ENCODE peak calls at places on chromosomes 7 and 10, in five cellular contexts. C is suprapubic skin, P is tibial nerve, D is sigmoid colon, H is SK-N-SH. Z is an unnamed sample.

GRCh38 chr7:82044497-82045080 is 274.7 kb upstream of the HGF start:
- DNase-seq in C (no peak), P (no peak), D (no peak), H (peak; percentile 16), Z (peak; percentile 66)

GRCh38 chr10:125377368-125377767 is 217.0 kb upstream of the CTBP2 start:
- DNase-seq in C (no peak), P (no peak), D (no peak), H (no peak), Z (no peak)

GRCh38 chr7:150755473-150756099 is 18.4 kb downstream of the GIMAP5 start:
- DNase-seq in C (no peak), P (no peak), D (no peak), H (no peak), Z (no peak)

GRCh38 chr7:47337531-47337930 is 244.4 kb downstream of the TNS3 start:
- DNase-seq in C (peak; percentile 12), P (no peak), D (no peak), H (no peak), Z (no peak)

GRCh38 chr7:1767524-1767923 is 97.4 kb downstream of the ELFN1 start:
- DNase-seq in C (no peak), P (no peak), D (no peak), H (peak; percentile 68), Z (no peak)

GRCh38 chr10:71675295-71675970 is 44.1 kb downstream of the C10orf105 start:
- DNase-seq in C (no peak), P (no peak), D (no peak), H (no peak), Z (no peak)

GRCh38 chr7:15461576-15461975 is 100.2 kb downstream of the AGMO start:
- DNase-seq in C (no peak), P (no peak), D (no peak), H (no peak), Z (no peak)

GRCh38 chr10:84762754-84763394 is 434.5 kb downstream of the CCSER2 start:
- DNase-seq in C (no peak), P (no peak), D (no peak), H (no peak), Z (no peak)

GRCh38 chr10:69636626-69637550 is 6.8 kb downstream of the FAM241B start:
- DNase-seq in C (peak; percentile 69), P (no peak), D (no peak), H (no peak), Z (peak; percentile 35)

GRCh38 chr10:80168679-80169380 is 36.3 kb downstream of the PLAC9 start:
- DNase-seq in C (no peak), P (no peak), D (peak; percentile 69), H (no peak), Z (no peak)

GRCh38 chr7:119868387-119868786 is 404.6 kb upstream of the KCND2 start:
- DNase-seq in C (no peak), P (no peak), D (no peak), H (no peak), Z (no peak)

GRCh38 chr10:45008524-45009161 is 7.9 kb downstream of the ZNF22 start:
- DNase-seq in C (no peak), P (no peak), D (peak; percentile 64), H (peak; percentile 57), Z (peak; percentile 86)

GRCh38 chr10:77041636-77042258 is 595.9 kb downstream of the KCNMA1 start:
- DNase-seq in C (no peak), P (no peak), D (no peak), H (peak; percentile 61), Z (no peak)

GRCh38 chr7:113562242-113562641 is 356.6 kb downstream of the PPP1R3A start:
- DNase-seq in C (no peak), P (no peak), D (no peak), H (no peak), Z (no peak)

GRCh38 chr7:55568613-55569268 is 3.6 kb downstream of the VOPP1 start:
- DNase-seq in C (no peak), P (no peak), D (no peak), H (peak; percentile 82), Z (no peak)

GRCh38 chr10:35572583-35572982 is 32.6 kb upstream of the GJD4 start:
- DNase-seq in C (no peak), P (no peak), D (no peak), H (no peak), Z (no peak)

GRCh38 chr7:49638166-49638565 is 135.3 kb upstream of the VWC2 start:
- DNase-seq in C (no peak), P (no peak), D (no peak), H (no peak), Z (no peak)

GRCh38 chr10:86700851-86701617 is 32.7 kb downstream of the LDB3 start:
- DNase-seq in C (no peak), P (no peak), D (no peak), H (no peak), Z (no peak)

DNA sequence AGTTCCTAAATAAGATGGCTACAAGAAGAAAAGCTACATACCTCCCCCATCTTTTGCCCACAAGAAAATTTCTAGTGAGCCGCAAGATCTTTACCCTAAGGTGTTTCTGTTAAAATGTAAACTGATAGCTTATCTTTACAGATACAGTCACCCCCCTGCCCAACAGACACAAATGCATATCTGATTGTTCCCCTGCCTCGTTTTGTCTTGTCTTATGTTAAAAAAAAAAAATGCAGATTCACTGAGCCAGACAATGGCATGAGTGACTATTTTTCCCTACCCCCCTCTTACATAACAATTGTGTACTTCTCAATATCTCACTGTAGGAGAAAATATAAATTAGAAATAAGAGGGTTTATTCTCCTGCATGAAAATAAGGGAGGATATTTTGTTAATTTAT is 8.5 kb downstream of the ZNF138 start:
- DNase-seq in C (no peak), P (no peak), D (no peak), H (no peak), Z (no peak)
- H3K27ac ChIP-seq in C (no peak overlapping the region), P (no peak overlapping the region), D (no peak overlapping the region), H (no peak overlapping the region), Z (no peak overlapping the region)

DNA sequence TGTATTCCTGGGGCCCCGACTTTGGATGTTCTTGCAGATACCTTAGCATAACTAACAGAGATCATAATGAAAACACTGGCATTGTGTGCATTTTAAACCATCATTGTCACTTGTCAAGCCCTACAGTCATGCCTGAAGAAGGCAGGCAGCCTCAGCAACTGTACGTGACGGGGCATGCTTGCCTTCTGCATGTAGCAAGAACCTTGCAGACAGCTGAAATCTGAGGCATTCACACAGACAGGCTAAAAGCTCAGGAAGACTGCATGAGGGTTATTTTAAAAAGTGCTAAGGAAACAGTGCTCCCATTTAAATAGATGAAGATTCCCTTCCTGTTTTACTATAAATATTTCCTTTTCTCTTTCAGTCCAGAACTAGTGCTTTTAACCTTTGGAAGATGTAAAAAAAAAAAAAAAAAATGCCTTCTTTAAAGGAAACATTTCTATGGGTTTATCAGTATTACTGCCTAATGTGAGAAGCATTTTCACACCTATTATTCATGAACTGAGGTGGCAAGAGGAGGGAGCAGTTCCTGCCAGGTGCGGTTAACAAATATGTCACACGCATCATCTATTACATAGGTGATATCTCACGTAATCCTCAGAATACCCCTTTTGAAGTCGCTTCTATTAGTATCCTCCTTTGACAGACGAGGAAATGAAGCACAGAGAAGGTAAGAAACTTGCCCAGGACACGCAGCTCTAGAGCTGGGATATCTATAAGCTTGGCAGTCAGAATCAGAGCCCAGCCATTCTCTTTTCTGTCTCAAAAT is 88.1 kb downstream of the PRKCQ start:
- DNase-seq in C (no peak), P (no peak), D (no peak), H (no peak), Z (no peak)
- TF ChIP-seq EP300 in C (no peak), P (no peak), D (no peak), H (no peak), Z (no peak)

DNA sequence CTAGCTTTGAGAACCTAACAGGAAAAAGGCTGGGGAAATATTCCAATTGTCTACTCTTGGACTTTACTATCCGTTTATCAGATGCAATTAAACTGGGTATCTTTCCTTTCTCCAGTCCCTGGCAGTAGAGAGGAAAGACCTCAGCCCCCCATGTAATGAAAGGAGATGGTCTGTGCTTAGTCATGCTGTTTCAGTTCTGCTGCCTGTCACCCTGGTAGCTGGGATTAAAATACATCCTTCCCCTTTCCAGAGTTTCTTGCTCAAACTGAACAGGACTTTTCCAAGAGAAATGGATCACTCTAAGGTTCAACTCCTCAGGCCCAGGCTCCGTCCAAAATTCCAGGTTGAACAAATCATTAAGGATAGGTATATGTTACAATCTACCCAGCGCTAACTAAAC is 202.9 kb downstream of the PTEN start:
- DNase-seq in C (no peak), P (no peak), D (no peak), H (no peak), Z (no peak)
- H3K27ac ChIP-seq in C (peak overlapping the region; percentile 31), P (no peak overlapping the region), D (no peak overlapping the region), H (no peak overlapping the region), Z (no peak overlapping the region)

DNA sequence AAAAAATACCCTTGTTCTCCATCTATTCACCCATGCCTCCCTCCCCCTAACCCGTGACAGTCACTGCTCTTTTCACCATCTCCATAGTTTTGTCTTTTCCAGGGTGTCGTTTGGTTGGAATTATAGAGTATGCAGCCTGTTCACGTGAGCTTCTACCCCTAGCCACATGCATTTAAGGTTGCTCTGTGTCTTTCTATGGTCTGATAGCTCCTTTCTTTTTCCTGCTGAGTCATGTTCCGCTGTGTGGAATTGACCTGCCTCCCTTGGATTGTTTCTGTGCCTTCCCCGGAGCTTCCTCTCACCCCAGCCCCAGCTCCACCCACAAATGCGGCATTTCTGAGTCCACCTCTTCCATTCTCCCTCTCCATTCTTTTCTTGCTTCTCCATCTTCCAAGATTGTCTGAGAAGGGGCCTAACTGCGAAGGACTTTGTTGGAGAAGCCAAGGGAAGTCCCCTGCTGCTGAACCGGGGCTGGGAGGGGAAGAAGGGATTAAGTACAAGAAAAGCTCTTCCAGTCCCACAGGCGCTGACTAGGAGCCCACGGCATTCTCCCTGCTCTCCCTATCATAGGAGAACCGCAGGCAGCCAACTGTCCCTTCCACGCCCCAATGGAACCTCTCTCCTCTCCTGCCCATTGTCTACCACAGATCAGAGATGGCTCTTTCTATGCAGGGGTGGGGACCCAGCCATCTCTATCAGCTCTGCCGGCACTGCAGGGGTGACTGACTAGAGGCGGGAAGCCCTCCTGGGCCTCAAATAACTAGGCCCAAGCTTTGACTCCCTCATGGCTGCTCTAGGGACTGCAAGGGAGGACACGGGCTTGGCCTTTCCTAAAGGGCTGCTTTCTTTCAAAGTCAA is 87.5 kb upstream of the ANLN start:
- DNase-seq in C (peak; percentile 45), P (no peak), D (no peak), H (no peak), Z (no peak)
- TF ChIP-seq EP300 in C (no peak), P (no peak), D (no peak), H (no peak), Z (no peak)

DNA sequence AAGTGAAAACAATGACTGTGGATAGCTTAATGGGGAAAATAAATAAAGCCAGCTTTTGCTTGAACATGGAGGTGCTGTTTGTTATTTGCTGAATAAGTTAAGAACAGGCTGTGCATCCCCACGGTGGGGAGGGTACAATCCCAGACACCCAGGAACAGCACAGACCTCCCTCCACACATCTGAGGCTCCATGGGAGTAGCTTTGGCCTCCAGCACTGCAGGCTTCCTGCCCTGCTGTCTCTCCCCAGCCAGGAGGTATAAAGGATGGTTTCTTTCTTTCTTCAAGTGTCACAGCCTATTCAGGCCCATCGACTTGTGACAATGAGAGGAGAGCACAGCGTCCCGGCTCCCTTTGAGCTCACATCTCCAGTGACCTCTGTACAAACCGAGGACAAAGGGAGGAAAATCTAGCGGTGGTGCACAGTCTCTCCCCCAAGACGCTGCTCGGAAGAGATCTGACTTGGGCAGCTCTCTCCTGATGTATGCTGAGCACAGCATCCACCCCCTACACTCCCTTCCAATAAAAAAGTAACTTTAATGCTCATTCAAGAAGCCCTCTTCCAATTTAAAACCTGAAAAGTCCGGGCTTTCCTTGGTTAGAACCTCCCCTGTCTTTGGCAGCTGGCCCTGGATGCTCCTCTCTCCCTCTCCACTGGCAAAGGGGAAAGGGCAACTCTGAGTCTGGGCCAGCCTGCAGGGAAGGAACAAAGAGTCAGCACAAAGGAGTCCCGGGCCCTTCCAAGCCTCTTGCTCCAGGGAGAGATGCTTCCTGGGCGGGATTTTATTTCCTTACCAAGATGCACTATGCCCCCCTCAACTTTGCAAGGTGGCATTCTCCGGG is 18.1 kb downstream of the CHST15 start:
- DNase-seq in C (no peak), P (no peak), D (peak; percentile 79), H (no peak), Z (no peak)
- H3K27ac ChIP-seq in C (no peak overlapping the region), P (peak overlapping the region; percentile 69), D (peak overlapping the region; percentile 76), H (no peak overlapping the region), Z (no peak overlapping the region)

Z was measured in A549.